ENCODE peak calls at places on chromosome 3, in eight cellular contexts. X is NCI-H1436; U is heart right ventricle; T is HT1080; M is NCI-H1417 treated with DMSO at 0.1 percent for 48 hours; I is stimulated activated naive CD8-positive, alpha-beta T cell treated with anti-CD3 and anti-CD28 coated beads, Interleukin-15, amount 100 ng/mL, for 72 hours; H is activated CD4-positive, alpha-beta T cell treated with anti-CD3 and anti-CD28 coated beads for 24 hours; Y is AG09309. L is an unnamed sample.
A peak's percentile ranks its signal among the peaks of the same experiment; 100 is the strongest.

GRCh38 chr3:169633789-169634188 is 29.7 kb downstream of the MECOM start:
- DNase-seq in X (no peak), U (no peak), T (no peak), M (no peak), I (no peak), H (no peak), Y (no peak), L (no peak)

GRCh38 chr3:73622135-73622534 is 2.6 kb downstream of the PDZRN3 start:
- DNase-seq in X (no peak), U (peak; percentile 78), T (no peak), M (peak; percentile 42), I (no peak), H (no peak), Y (no peak), L (no peak)

GRCh38 chr3:36843065-36844051 is 79.0 kb upstream of the DCLK3 start:
- DNase-seq in X (no peak), U (no peak), T (peak; percentile 35), M (no peak), I (peak; percentile 42), H (peak; percentile 49), Y (no peak), L (peak; percentile 17)

GRCh38 chr3:12303532-12303931 is 14.7 kb downstream of the PPARG start:
- DNase-seq in X (no peak), U (no peak), T (peak; percentile 83), M (no peak), I (no peak), H (no peak), Y (peak; percentile 51), L (no peak)

GRCh38 chr3:149468504-149469212 is 5.8 kb upstream of the TM4SF4 start:
- DNase-seq in X (no peak), U (no peak), T (peak; percentile 29), M (no peak), I (no peak), H (no peak), Y (no peak), L (no peak)

GRCh38 chr3:141439589-141439988 is 47.2 kb upstream of the RASA2 start:
- DNase-seq in X (no peak), U (no peak), T (no peak), M (no peak), I (no peak), H (no peak), Y (no peak), L (no peak)

GRCh38 chr3:125310623-125311076 is 64.5 kb downstream of the ZNF148 start:
- DNase-seq in X (no peak), U (no peak), T (no peak), M (no peak), I (peak; percentile 32), H (no peak), Y (no peak), L (peak; percentile 66)

GRCh38 chr3:79040701-79041100 is 727.1 kb downstream of the ROBO1 start:
- DNase-seq in X (no peak), U (no peak), T (peak; percentile 85), M (no peak), I (no peak), H (no peak), Y (peak; percentile 78), L (no peak)

GRCh38 chr3:127911421-127911931 is 3.6 kb upstream of the KBTBD12 start:
- DNase-seq in X (no peak), U (no peak), T (no peak), M (no peak), I (no peak), H (no peak), Y (no peak), L (no peak)

GRCh38 chr3:112498916-112499315 is 356 bp downstream of the BTLA start:
- DNase-seq in X (no peak), U (no peak), T (no peak), M (no peak), I (no peak), H (no peak), Y (no peak), L (no peak)

GRCh38 chr3:113287111-113287817 is 75.9 kb downstream of the BOC start:
- DNase-seq in X (no peak), U (no peak), T (peak; percentile 76), M (no peak), I (no peak), H (no peak), Y (peak; percentile 35), L (no peak)

GRCh38 chr3:108518895-108519294 is 8.5 kb upstream of the MYH15 start:
- DNase-seq in X (no peak), U (no peak), T (no peak), M (no peak), I (no peak), H (no peak), Y (no peak), L (no peak)

GRCh38 chr3:171526869-171527268 is 66.7 kb upstream of the TNIK start:
- DNase-seq in X (no peak), U (no peak), T (no peak), M (no peak), I (no peak), H (no peak), Y (peak; percentile 18), L (no peak)

GRCh38 chr3:151322549-151322948 is 5.9 kb upstream of the GPR87 start:
- DNase-seq in X (no peak), U (no peak), T (no peak), M (no peak), I (no peak), H (no peak), Y (no peak), L (no peak)

GRCh38 chr3:57559526-57559925 is 3.5 kb downstream of the PDE12 start:
- DNase-seq in X (no peak), U (no peak), T (no peak), M (no peak), I (no peak), H (no peak), Y (no peak), L (no peak)

GRCh38 chr3:51373658-51374421 is 11.3 kb upstream of the MANF start:
- DNase-seq in X (no peak), U (no peak), T (no peak), M (no peak), I (no peak), H (no peak), Y (no peak), L (no peak)

GRCh38 chr3:8482960-8483665 is 18.5 kb upstream of the LMCD1 start:
- DNase-seq in X (no peak), U (peak; percentile 77), T (peak; percentile 96), M (no peak), I (no peak), H (no peak), Y (peak; percentile 96), L (no peak)

GRCh38 chr3:72633101-72633500 is 215.1 kb downstream of the SHQ1 start:
- DNase-seq in X (no peak), U (no peak), T (peak; percentile 11), M (no peak), I (no peak), H (no peak), Y (no peak), L (no peak)

GRCh38 chr3:10470666-10471336 is 34.6 kb downstream of the ATP2B2 start:
- DNase-seq in X (no peak), U (no peak), T (no peak), M (no peak), I (no peak), H (no peak), Y (no peak), L (no peak)

GRCh38 chr3:196144383-196145105 is 62.7 kb upstream of the TFRC start:
- DNase-seq in X (no peak), U (no peak), T (peak; percentile 69), M (no peak), I (no peak), H (no peak), Y (peak; percentile 62), L (no peak)

L was measured in Kasumi-1.